ENCODE peak calls at places on chromosomes 12 and 14, in six cellular contexts. L is activated CD4-positive, alpha-beta T cell treated with anti-CD3 and anti-CD28 coated beads, Interleukin-2, amount 10 ng/mL, durations not matched to agents 7 days and 5 days; C is kidney tubule cell; H is amniotic stem cell; P is T-helper 17 cell; V is HS-5. N is an unnamed sample.

GRCh38 chr14:74888164-74889158 is 6.7 kb downstream of the DLST start:
- DNase-seq in L (no peak), C (no peak), H (no peak), P (no peak), V (no peak), N (no peak)

GRCh38 chr12:66883545-66883944 is 204.7 kb upstream of the GRIP1 start:
- DNase-seq in L (no peak), C (no peak), H (no peak), P (no peak), V (no peak), N (no peak)

GRCh38 chr14:41457393-41457792 is 149.3 kb upstream of the LRFN5 start:
- DNase-seq in L (no peak), C (no peak), H (no peak), P (no peak), V (no peak), N (no peak)

GRCh38 chr12:120012067-120012621 is 23.1 kb downstream of the BICDL1 start:
- DNase-seq in L (peak; percentile 83), C (peak; percentile 84), H (no peak), P (peak; percentile 51), V (peak; percentile 30), N (no peak)

GRCh38 chr14:52936437-52936836 is 14.4 kb downstream of the FERMT2 start:
- DNase-seq in L (no peak), C (peak; percentile 2), H (no peak), P (no peak), V (no peak), N (no peak)

GRCh38 chr14:104111301-104112112 is 26.0 kb downstream of the ASPG start:
- DNase-seq in L (no peak), C (no peak), H (no peak), P (no peak), V (no peak), N (no peak)

GRCh38 chr12:107159384-107159900 is 66.1 kb upstream of the CRY1 start:
- DNase-seq in L (no peak), C (no peak), H (no peak), P (no peak), V (no peak), N (no peak)

GRCh38 chr12:52007158-52007921 is 594 bp downstream of the TAMALIN start:
- DNase-seq in L (peak; percentile 34), C (no peak), H (no peak), P (peak; percentile 46), V (no peak), N (no peak)

GRCh38 chr14:58808828-58809227 is 171.1 kb downstream of the DACT1 start:
- DNase-seq in L (no peak), C (peak; percentile 16), H (no peak), P (no peak), V (no peak), N (no peak)

GRCh38 chr14:90574640-90575131 is 177.9 kb downstream of the CALM1 start:
- DNase-seq in L (no peak), C (no peak), H (no peak), P (no peak), V (no peak), N (no peak)

GRCh38 chr14:75434557-75435248 is 6.9 kb downstream of the JDP2 start:
- DNase-seq in L (no peak), C (no peak), H (no peak), P (no peak), V (no peak), N (no peak)

GRCh38 chr12:16349132-16349463 is 1.7 kb downstream of the MGST1 start:
- DNase-seq in L (no peak), C (peak; percentile 66), H (no peak), P (no peak), V (peak; percentile 95), N (no peak)

GRCh38 chr12:15979096-15980091 is 68.3 kb downstream of the DERA start:
- DNase-seq in L (no peak), C (peak; percentile 93), H (no peak), P (no peak), V (peak; percentile 82), N (peak; percentile 7)

GRCh38 chr12:119666226-119666808 is 1.6 kb upstream of the PRKAB1 start:
- DNase-seq in L (no peak), C (no peak), H (no peak), P (no peak), V (no peak), N (no peak)

GRCh38 chr12:46357438-46358324 is 14.9 kb downstream of the SLC38A2 start:
- DNase-seq in L (no peak), C (peak; percentile 36), H (peak; percentile 41), P (no peak), V (peak; percentile 62), N (no peak)

GRCh38 chr14:102759416-102759815 is 17.8 kb upstream of the TRAF3 start:
- DNase-seq in L (no peak), C (peak; percentile 18), H (no peak), P (no peak), V (no peak), N (no peak)

GRCh38 chr12:52181757-52182156 is 10.1 kb downstream of the KRT80 start:
- DNase-seq in L (no peak), C (no peak), H (peak; percentile 51), P (no peak), V (no peak), N (peak; percentile 87)

GRCh38 chr12:33052141-33053051 is 155.8 kb upstream of the PKP2 start:
- DNase-seq in L (no peak), C (no peak), H (no peak), P (no peak), V (no peak), N (no peak)

GRCh38 chr12:119803391-119803791 is 73.7 kb downstream of the CIT start:
- DNase-seq in L (no peak), C (peak; percentile 30), H (peak; percentile 7), P (no peak), V (no peak), N (no peak)

GRCh38 chr12:7959278-7960063 is 23.5 kb upstream of the SLC2A3 start:
- DNase-seq in L (peak; percentile 72), C (no peak), H (no peak), P (no peak), V (no peak), N (no peak)

GRCh38 chr12:114774181-114774580 is 90.2 kb upstream of the TBX3 start:
- DNase-seq in L (no peak), C (no peak), H (no peak), P (no peak), V (no peak), N (peak; percentile 67)